ENCODE peak calls at places on chromosome 1, in eight cellular contexts. W, B, H, U, P, L, V and T are unnamed samples.
A peak's percentile ranks its signal among the peaks of the same experiment; 100 is the strongest.

GRCh38 chr1:152164542-152165136 is 5.6 kb upstream of the RPTN start:
- DNase-seq in L (no peak), P (no peak), U (no peak), H (no peak), V (no peak), B (no peak), W (no peak), T (no peak)

GRCh38 chr1:109740615-109741373 is at the start of gene GSTM3:
- DNase-seq in P (no peak), U (no peak), B (no peak), H (no peak), V (no peak), L (no peak), W (no peak), T (no peak)

GRCh38 chr1:25700124-25700523 is 83.5 kb downstream of the MAN1C1 start:
- DNase-seq in B (no peak), L (no peak), H (peak; percentile 81), W (no peak), V (no peak), U (peak; percentile 54), P (peak; percentile 47), T (no peak)

GRCh38 chr1:200654660-200655059 is 15.0 kb downstream of the DDX59 start:
- DNase-seq in V (no peak), L (no peak), P (no peak), U (no peak), B (no peak), H (no peak), W (no peak), T (no peak)

GRCh38 chr1:35220976-35221375 is 28.0 kb upstream of the SFPQ start:
- DNase-seq in H (peak; percentile 23), W (peak; percentile 5), V (peak; percentile 30), U (no peak), L (peak; percentile 41), B (no peak), P (no peak), T (no peak)

GRCh38 chr1:34263411-34263810 is 86.7 kb downstream of the C1orf94 start:
- DNase-seq in P (no peak), W (no peak), V (no peak), U (no peak), L (no peak), B (no peak), H (peak; percentile 8), T (no peak)

GRCh38 chr1:6003568-6004411 is 11.6 kb upstream of the NPHP4 start:
- DNase-seq in L (peak; percentile 85), P (no peak), W (peak; percentile 46), B (no peak), H (no peak), U (no peak), V (no peak), T (peak; percentile 40)

GRCh38 chr1:82597620-82598019 is 796.9 kb downstream of the ADGRL2 start:
- DNase-seq in B (no peak), H (peak; percentile 2), V (no peak), L (no peak), U (no peak), P (no peak), W (no peak), T (no peak)

GRCh38 chr1:160540859-160541233 is 17.8 kb upstream of the SLAMF6 start:
- DNase-seq in B (no peak), L (no peak), V (no peak), P (no peak), W (no peak), U (no peak), H (no peak), T (no peak)

GRCh38 chr1:160539896-160540858 is 17.1 kb upstream of the SLAMF6 start:
- DNase-seq in U (no peak), P (peak; percentile 64), W (no peak), V (no peak), L (no peak), H (no peak), B (no peak), T (no peak)

GRCh38 chr1:160541622-160542302 is 18.7 kb upstream of the SLAMF6 start:
- DNase-seq in V (peak; percentile 51), W (no peak), L (no peak), H (no peak), P (no peak), B (no peak), U (no peak), T (no peak)

GRCh38 chr1:160537714-160538665 is 14.9 kb upstream of the SLAMF6 start:
- DNase-seq in U (no peak), W (no peak), L (no peak), V (no peak), B (no peak), H (no peak), P (no peak), T (no peak)

DNA sequence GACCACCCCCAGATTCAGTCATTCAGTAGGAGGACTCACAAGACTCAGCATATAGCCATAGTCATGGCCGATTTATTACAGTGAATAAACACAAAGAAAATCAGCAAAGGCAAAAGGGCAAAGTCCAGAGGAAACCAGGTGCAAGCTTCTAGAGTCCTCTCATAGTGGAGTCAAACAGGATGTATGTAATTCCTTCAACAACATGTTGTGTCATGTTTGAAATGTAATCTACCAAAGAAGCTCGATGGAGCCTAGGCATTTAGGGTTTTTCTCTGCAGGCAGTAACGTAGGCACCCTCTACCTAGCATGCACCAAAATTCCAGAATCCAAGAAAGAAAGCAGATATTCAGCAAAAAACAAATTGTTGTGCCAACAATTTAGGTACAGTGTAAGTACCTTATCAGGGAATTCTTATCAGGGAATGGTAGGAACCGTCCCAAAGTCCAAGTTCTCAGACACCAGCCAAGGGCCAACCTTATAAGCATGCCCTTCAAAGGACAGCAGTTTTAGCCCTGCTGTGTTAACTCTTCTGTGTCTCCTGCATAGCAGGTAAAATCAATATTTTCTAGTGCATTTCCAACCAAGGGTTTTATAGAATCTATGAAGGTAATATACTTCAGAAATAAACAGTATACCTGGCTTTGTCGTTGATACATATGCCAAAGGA is 16.1 kb upstream of the SLAMF6 start:
- DNase-seq in L (no peak), B (no peak), P (peak; percentile 59), H (no peak), W (no peak), V (no peak), U (no peak), T (no peak)
- TF ChIP-seq CTCF in L (no peak), B (no peak), P (no peak), H (no peak), W (no peak), V (no peak), U (no peak), T (no peak)

GRCh38 chr1:233328661-233329498 is 1.4 kb downstream of the MAP3K21 start:
- DNase-seq in W (no peak), B (no peak), H (no peak), U (no peak), P (peak; percentile 32), L (no peak), V (peak; percentile 36), T (no peak)

GRCh38 chr1:233327938-233328660 is 575 bp downstream of the MAP3K21 start:
- DNase-seq in W (peak; percentile 10), P (peak; percentile 32), U (no peak), L (peak; percentile 61), V (peak; percentile 30), H (no peak), B (no peak), T (peak; percentile 46)

GRCh38 chr1:233326995-233327937 is at the start of gene MAP3K21:
- DNase-seq in B (no peak), P (peak; percentile 98), W (peak; percentile 65), V (peak; percentile 97), H (no peak), U (no peak), L (peak; percentile 89), T (peak; percentile 82)

GRCh38 chr1:233334092-233334491 is 6.6 kb downstream of the MAP3K21 start:
- DNase-seq in V (no peak), W (no peak), B (no peak), L (no peak), H (no peak), U (no peak), P (no peak), T (no peak)

GRCh38 chr1:233331676-233332519 is 4.4 kb downstream of the MAP3K21 start:
- DNase-seq in V (no peak), U (no peak), P (no peak), L (no peak), W (no peak), B (no peak), H (no peak), T (no peak)
- TF ChIP-seq CTCF in V (peak; percentile 14), U (no peak), P (no peak), L (no peak), W (no peak), B (no peak), H (no peak), T (no peak)

DNA sequence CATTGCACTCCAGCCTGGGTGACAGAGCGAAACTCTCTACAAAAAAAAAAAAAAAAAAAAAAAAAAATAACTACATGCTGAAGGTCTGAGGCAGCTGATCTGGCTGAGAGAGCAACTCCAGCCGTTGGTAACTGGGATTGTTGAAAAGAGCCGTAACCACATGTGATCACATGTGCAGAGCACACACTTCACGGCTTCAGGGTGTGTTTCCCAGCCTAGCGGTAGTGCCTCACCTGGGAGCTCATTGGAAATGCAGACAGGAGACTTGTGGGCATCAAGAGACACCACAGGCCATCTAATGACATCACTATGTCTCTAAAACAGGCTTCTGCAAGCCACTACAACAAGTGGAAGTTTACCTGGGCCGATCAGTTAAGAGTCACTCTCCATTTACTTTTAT is 11.8 kb upstream of the OTUD7B start:
- DNase-seq in V (peak; percentile 25), H (no peak), U (no peak), L (no peak), W (no peak), B (no peak), P (no peak), T (no peak)
- TF ChIP-seq CTCF in V (no peak), H (no peak), U (no peak), L (no peak), W (no peak), B (no peak), P (no peak), T (no peak)

DNA sequence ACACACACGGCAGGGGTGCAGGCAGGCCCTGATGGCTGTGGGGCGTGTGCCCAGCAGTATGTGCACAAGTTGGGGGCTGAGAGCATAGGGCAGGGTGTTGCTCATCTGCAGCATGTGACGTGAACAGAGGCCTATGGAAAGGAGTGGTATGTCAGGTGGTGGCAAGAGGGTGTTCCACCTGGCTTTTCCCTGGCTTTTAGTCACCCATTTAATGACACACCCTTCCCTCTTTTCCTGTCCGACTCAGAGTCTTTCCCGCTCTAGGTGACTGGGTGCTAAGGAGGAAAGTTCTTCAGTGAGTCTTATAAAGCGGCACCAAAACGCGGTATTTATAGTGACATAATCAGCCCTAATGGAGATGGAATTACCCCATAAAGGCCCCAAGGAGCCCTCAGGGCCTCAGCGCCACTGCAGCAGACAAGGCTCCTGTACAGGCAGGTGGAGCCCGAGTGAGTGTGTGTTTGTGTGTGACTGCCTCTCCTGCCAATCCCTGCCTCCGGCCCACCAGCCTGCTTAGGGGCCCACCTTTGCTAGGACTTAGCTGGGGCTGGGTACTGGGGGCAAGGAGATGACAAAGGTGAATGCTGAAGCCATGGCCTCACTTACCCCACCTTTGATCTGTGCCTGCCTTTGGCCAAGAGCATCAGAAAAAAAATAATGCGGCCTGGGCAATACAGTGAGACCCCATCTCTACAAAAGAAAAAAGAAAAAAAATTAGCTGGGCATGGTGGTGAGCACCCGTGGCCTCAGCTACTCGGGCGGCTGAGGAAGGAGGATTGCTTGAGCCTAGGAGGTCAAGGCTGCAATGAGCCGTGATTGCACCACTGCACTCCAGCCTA is 3.3 kb upstream of the EPHA2 start:
- DNase-seq in H (no peak), V (no peak), L (no peak), P (peak; percentile 62), B (no peak), U (no peak), W (no peak), T (no peak)
- TF ChIP-seq CTCF in H (no peak), V (no peak), L (no peak), P (no peak), B (no peak), U (no peak), W (no peak), T (no peak)